ENCODE peak calls at places on chromosomes 3 and 15, in four cellular contexts. D is endodermal cell, C is sigmoid colon, X is upper lobe of left lung. Z is an unnamed sample.

GRCh38 chr3:178684881-178685590 is 148.8 kb downstream of the KCNMB2 start:
- DNase-seq in D (peak), C (no peak), X (no peak), Z (no peak)

GRCh38 chr3:152317956-152318355 is 49.2 kb downstream of the MBNL1 start:
- DNase-seq in D (no peak), C (no peak), X (no peak), Z (peak)

GRCh38 chr3:137032465-137033120 is 74.8 kb downstream of the IL20RB start:
- DNase-seq in D (peak), C (peak), X (no peak), Z (peak)

GRCh38 chr3:155019576-155019975 is 60.5 kb upstream of the MME start:
- DNase-seq in D (no peak), C (no peak), X (no peak), Z (no peak)

GRCh38 chr3:178545337-178545736 is 9.1 kb downstream of the KCNMB2 start:
- DNase-seq in D (no peak), C (no peak), X (no peak), Z (no peak)

GRCh38 chr15:83123529-83123928 is 16.1 kb downstream of the TM6SF1 start:
- DNase-seq in D (no peak), C (no peak), X (no peak), Z (no peak)

GRCh38 chr3:177525987-177526712 is 328.9 kb upstream of the TBL1XR1 start:
- DNase-seq in D (no peak), C (no peak), X (no peak), Z (peak)

GRCh38 chr3:55899887-55900286 is 412.8 kb upstream of the WNT5A start:
- DNase-seq in D (peak), C (no peak), X (no peak), Z (no peak)

GRCh38 chr3:30628931-30629590 is 22.7 kb downstream of the TGFBR2 start:
- DNase-seq in D (no peak), C (no peak), X (no peak), Z (no peak)

GRCh38 chr15:74788716-74789151 is 6.9 kb downstream of the CSK start:
- DNase-seq in D (no peak), C (no peak), X (no peak), Z (no peak)

GRCh38 chr3:28867836-28868235 is 413.0 kb upstream of the RBMS3 start:
- DNase-seq in D (no peak), C (no peak), X (no peak), Z (no peak)

GRCh38 chr3:169897284-169897683 is 14.1 kb upstream of the SAMD7 start:
- DNase-seq in D (no peak), C (no peak), X (no peak), Z (no peak)

GRCh38 chr3:12307136-12307535 is 18.3 kb downstream of the PPARG start:
- DNase-seq in D (no peak), C (no peak), X (no peak), Z (no peak)

GRCh38 chr3:187267306-187267705 is 24.2 kb downstream of the MASP1 start:
- DNase-seq in D (no peak), C (no peak), X (no peak), Z (no peak)

GRCh38 chr3:194082596-194083220 is 53.2 kb upstream of the HES1 start:
- DNase-seq in D (no peak), C (peak), X (peak), Z (no peak)

GRCh38 chr3:69162205-69162980 is 40.0 kb upstream of the LMOD3 start:
- DNase-seq in D (peak), C (no peak), X (no peak), Z (no peak)

GRCh38 chr3:72665701-72666443 is 182.4 kb downstream of the SHQ1 start:
- DNase-seq in D (peak), C (no peak), X (no peak), Z (peak)

GRCh38 chr15:99507732-99508571 is 57.8 kb upstream of the MEF2A start:
- DNase-seq in D (peak), C (peak), X (no peak), Z (no peak)

GRCh38 chr3:157087398-157088132 is 72.4 kb downstream of the CCNL1 start:
- DNase-seq in D (no peak), C (no peak), X (no peak), Z (no peak)

GRCh38 chr15:62270216-62270921 is 105.3 kb upstream of the C2CD4B start:
- DNase-seq in D (no peak), C (no peak), X (no peak), Z (no peak)

GRCh38 chr3:37825744-37826143 is 35.9 kb upstream of the CTDSPL start:
- DNase-seq in D (peak), C (no peak), X (no peak), Z (no peak)

GRCh38 chr3:192812736-192813383 is 85.5 kb upstream of the FGF12 start:
- DNase-seq in D (peak), C (no peak), X (no peak), Z (peak)

GRCh38 chr3:82940124-82940523 is 1178.7 kb upstream of the GBE1 start:
- DNase-seq in D (no peak), C (peak), X (peak), Z (no peak)

GRCh38 chr15:76904461-76905012 is 603 bp downstream of the SCAPER start:
- DNase-seq in D (peak), C (peak), X (no peak), Z (no peak)

GRCh38 chr15:96893159-96893906 is 562.8 kb downstream of the NR2F2 start:
- DNase-seq in D (peak), C (no peak), X (no peak), Z (peak)

GRCh38 chr3:152853196-152853595 is 18.3 kb downstream of the P2RY1 start:
- DNase-seq in D (no peak), C (no peak), X (no peak), Z (peak)

GRCh38 chr3:57163751-57164150 is 1.4 kb downstream of the IL17RD start:
- DNase-seq in D (peak), C (no peak), X (no peak), Z (no peak)

GRCh38 chr3:188037116-188037718 is 116.7 kb upstream of the LPP start:
- DNase-seq in D (peak), C (no peak), X (no peak), Z (no peak)

GRCh38 chr3:126983653-126984390 is 907 bp downstream of the PLXNA1 start:
- DNase-seq in D (peak), C (no peak), X (peak), Z (no peak)

DNA sequence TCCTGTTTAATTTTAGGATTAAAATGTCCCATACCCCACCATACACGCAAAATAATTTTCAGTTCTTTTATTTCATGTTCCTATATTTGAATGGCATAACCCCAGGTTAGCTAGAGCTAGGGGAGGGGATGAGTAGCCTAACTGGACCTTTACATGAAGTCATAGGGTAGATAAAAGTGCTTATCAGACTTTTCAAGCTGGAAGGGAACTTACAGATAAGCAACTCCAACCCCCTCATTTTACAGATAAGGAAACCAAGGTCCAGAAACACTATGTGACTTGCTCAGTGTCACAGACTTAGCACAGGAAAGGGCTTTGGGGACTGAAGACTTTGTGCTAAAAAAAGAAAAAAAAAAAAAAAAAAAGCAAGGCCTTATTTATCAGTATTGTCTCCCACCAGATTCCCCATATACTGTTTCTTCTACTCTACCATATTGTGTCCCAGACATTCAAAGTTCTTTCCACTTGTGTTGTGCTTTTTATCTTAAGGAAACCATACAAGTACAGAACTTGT is 10.6 kb upstream of the TNIK start:
- DNase-seq in D (no peak), C (no peak), X (no peak), Z (no peak)
- TF ChIP-seq CTCF in D (no peak), C (no peak), X (no peak), Z (no peak)

GRCh38 chr3:23127196-23127595 is 75.9 kb upstream of the UBE2E2 start:
- DNase-seq in D (no peak), C (no peak), X (no peak), Z (no peak)
- TF ChIP-seq CTCF in D (no peak), C (no peak), X (no peak), Z (no peak)

GRCh38 chr15:101378879-101379278 is 83.8 kb upstream of the SNRPA1 start:
- DNase-seq in D (no peak), C (no peak), X (no peak), Z (no peak)

GRCh38 chr15:101381671-101382212 is 86.7 kb upstream of the SNRPA1 start:
- DNase-seq in D (no peak), C (no peak), X (no peak), Z (no peak)

GRCh38 chr15:101380146-101380545 is 85.1 kb upstream of the SNRPA1 start:
- DNase-seq in D (no peak), C (no peak), X (no peak), Z (no peak)

GRCh38 chr15:101378356-101378755 is 83.3 kb upstream of the SNRPA1 start:
- DNase-seq in D (no peak), C (no peak), X (no peak), Z (no peak)

DNA sequence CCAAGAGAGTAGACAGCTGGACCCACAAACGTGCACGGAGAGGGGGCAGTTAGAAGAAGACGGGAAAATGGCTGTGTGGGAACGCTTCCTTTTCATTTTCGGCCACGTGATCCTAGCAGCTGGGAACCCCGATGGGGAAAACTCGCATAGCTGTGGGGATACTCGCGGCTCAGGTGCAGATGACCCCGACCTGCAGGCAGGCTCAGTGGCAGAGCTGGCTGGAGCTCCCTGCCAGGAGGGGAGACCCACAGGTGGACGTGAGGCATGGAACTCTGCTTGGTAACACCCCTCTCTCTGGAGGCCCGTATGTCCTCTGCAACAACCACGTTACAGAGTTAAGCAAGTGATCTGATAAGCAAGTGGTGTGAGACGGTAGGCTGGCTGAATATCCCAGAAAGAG is 84.6 kb upstream of the SNRPA1 start:
- DNase-seq in D (no peak), C (no peak), X (no peak), Z (no peak)
- TF ChIP-seq CTCF in D (no peak), C (no peak), X (no peak), Z (no peak)

GRCh38 chr3:38984110-38984509 is 67.6 kb downstream of the SCN11A start:
- DNase-seq in D (no peak), C (no peak), X (no peak), Z (no peak)
- TF ChIP-seq CTCF in D (no peak), C (no peak), X (no peak), Z (no peak)

Z was measured in brain microvascular endothelial cell.